ENCODE peak calls at places on chromosome 4, in eight cellular contexts. R is fibroblast of the aortic adventitia; U is ureter; A is neural crest cell; X is A549; D is fibroblast of lung; Q is SW 1271; E is effector CD4-positive, alpha-beta T cell. Z is an unnamed sample.

GRCh38 chr4:154349829-154350228 is 141.8 kb downstream of the DCHS2 start:
- DNase-seq in R (peak), U (no peak), A (no peak), X (peak), D (no peak), Q (peak), E (no peak), Z (peak)

GRCh38 chr4:40837094-40837870 is 87.5 kb downstream of the NSUN7 start:
- DNase-seq in R (no peak), U (no peak), A (no peak), X (no peak), D (no peak), Q (no peak), E (no peak), Z (no peak)

GRCh38 chr4:153573881-153574807 is 108.0 kb downstream of the TMEM131L start:
- DNase-seq in R (peak), U (peak), A (no peak), X (peak), D (peak), Q (peak), E (peak), Z (peak)

GRCh38 chr4:4593596-4593995 is 51.7 kb upstream of the STX18 start:
- DNase-seq in R (no peak), U (no peak), A (no peak), X (no peak), D (no peak), Q (no peak), E (no peak), Z (no peak)

GRCh38 chr4:101597204-101597603 is 193.3 kb upstream of the BANK1 start:
- DNase-seq in R (no peak), U (no peak), A (no peak), X (no peak), D (no peak), Q (no peak), E (no peak), Z (no peak)

GRCh38 chr4:9762823-9763475 is 18.5 kb upstream of the DRD5 start:
- DNase-seq in R (peak), U (peak), A (peak), X (peak), D (peak), Q (peak), E (no peak), Z (peak)

GRCh38 chr4:156558365-156559025 is 413.1 kb downstream of the PDGFC start:
- DNase-seq in R (no peak), U (no peak), A (no peak), X (no peak), D (peak), Q (no peak), E (no peak), Z (no peak)

GRCh38 chr4:70559216-70559830 is 32.7 kb upstream of the AMBN start:
- DNase-seq in R (peak), U (peak), A (peak), X (peak), D (peak), Q (peak), E (peak), Z (peak)

GRCh38 chr4:113278324-113278934 is 229.0 kb downstream of the ANK2 start:
- DNase-seq in R (peak), U (peak), A (peak), X (peak), D (peak), Q (peak), E (peak), Z (peak)

GRCh38 chr4:81639248-81639647 is 167.5 kb upstream of the RASGEF1B start:
- DNase-seq in R (no peak), U (no peak), A (no peak), X (no peak), D (no peak), Q (no peak), E (no peak), Z (no peak)

GRCh38 chr4:100417565-100417964 is 100.3 kb downstream of the EMCN start:
- DNase-seq in R (peak), U (no peak), A (no peak), X (no peak), D (peak), Q (no peak), E (no peak), Z (no peak)